ENCODE peak calls at places on chromosomes 4 and X, in ten cellular contexts. S is Caco-2; F is GM10248; T is upper lobe of right lung; C is left lung; E is right lobe of liver; A is glutamatergic neuron; Z is CD8-positive, alpha-beta T cell; J is lower lobe of right lung; X is choroid plexus epithelial cell. K is an unnamed sample.

GRCh38 chr4:122652379-122652778 is 31.5 kb upstream of the IL21 start:
- DNase-seq in S (no peak), F (peak; percentile 35), T (no peak), C (no peak), E (no peak), A (no peak), Z (peak; percentile 36), J (no peak), X (peak; percentile 91), K (peak; percentile 31)

GRCh38 chrX:11137543-11138139 is 26.5 kb downstream of the HCCS start:
- DNase-seq in S (no peak), F (peak; percentile 20), T (no peak), C (no peak), E (no peak), A (no peak), Z (no peak), J (no peak), X (peak; percentile 60), K (peak; percentile 30)

GRCh38 chr4:184097240-184097619 is 120.4 kb downstream of the ENPP6 start:
- DNase-seq in S (no peak), F (peak; percentile 48), T (peak; percentile 76), C (peak; percentile 49), E (peak; percentile 55), A (no peak), Z (no peak), J (peak; percentile 70), X (no peak), K (peak; percentile 28)

GRCh38 chr4:66572949-66573348 is 902.7 kb upstream of the EPHA5 start:
- DNase-seq in S (no peak), F (no peak), T (no peak), C (no peak), E (no peak), A (no peak), Z (no peak), J (no peak), X (peak; percentile 82), K (no peak)

GRCh38 chrX:108000751-108001150 is 18.6 kb upstream of the TEX13B start:
- DNase-seq in S (no peak), F (no peak), T (no peak), C (no peak), E (no peak), A (no peak), Z (no peak), J (no peak), X (peak; percentile 11), K (no peak)

GRCh38 chr4:19711871-19712270 is 539.8 kb upstream of the SLIT2 start:
- DNase-seq in S (no peak), F (no peak), T (no peak), C (no peak), E (no peak), A (no peak), Z (no peak), J (no peak), X (peak; percentile 61), K (no peak)

GRCh38 chrX:28498658-28499057 is 88.6 kb upstream of the IL1RAPL1 start:
- DNase-seq in S (no peak), F (no peak), T (no peak), C (no peak), E (no peak), A (no peak), Z (no peak), J (no peak), X (peak; percentile 3), K (no peak)

GRCh38 chr4:148426643-148427042 is 15.6 kb downstream of the NR3C2 start:
- DNase-seq in S (no peak), F (no peak), T (no peak), C (no peak), E (no peak), A (no peak), Z (no peak), J (no peak), X (no peak), K (no peak)

GRCh38 chr4:90760059-90760458 is 632.9 kb downstream of the CCSER1 start:
- DNase-seq in S (no peak), F (no peak), T (no peak), C (no peak), E (no peak), A (no peak), Z (no peak), J (no peak), X (no peak), K (no peak)

GRCh38 chr4:5751073-5751917 is 40.3 kb downstream of the EVC start:
- DNase-seq in S (no peak), F (no peak), T (peak; percentile 46), C (no peak), E (no peak), A (no peak), Z (no peak), J (no peak), X (peak; percentile 94), K (no peak)

DNA sequence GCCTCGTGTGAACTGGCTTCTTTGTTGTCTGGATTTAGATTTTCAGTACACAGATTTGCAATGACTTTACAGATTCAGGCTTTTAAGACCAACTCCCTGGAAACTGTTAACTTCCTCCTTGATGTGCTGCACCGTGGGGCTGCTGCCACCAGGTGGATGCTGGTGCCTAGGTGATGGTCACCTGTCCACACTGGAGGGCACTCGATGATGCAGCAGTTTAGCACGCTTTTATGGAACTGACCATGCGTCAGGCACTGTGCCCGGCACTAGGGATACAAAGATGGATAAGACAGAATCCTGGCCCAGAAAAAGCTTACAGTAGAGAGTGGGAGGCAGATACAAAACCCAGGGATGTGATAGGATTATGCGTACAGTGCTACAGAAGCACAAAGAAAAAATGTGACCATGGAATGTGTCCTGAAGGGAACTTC is 180.7 kb downstream of the CEP135 start:
- DNase-seq in S (peak; percentile 72), F (no peak), T (peak; percentile 75), C (no peak), E (no peak), A (no peak), Z (no peak), J (peak; percentile 55), X (no peak), K (peak; percentile 5)
- TF ChIP-seq CTCF in S (peak; percentile 88), F (peak; percentile 27), T (peak; percentile 29), C (no peak), E (peak; percentile 31), A (peak; percentile 23), Z (no peak), J (peak; percentile 18), X (peak; percentile 33), K (no peak)

GRCh38 chrX:153372949-153373348 is 28.2 kb downstream of the PNMA6E start:
- DNase-seq in S (no peak), F (no peak), T (no peak), C (no peak), E (no peak), A (no peak), Z (no peak), J (no peak), X (no peak), K (no peak)

GRCh38 chrX:153377727-153378126 is 23.4 kb downstream of the PNMA6E start:
- DNase-seq in S (no peak), F (no peak), T (no peak), C (no peak), E (no peak), A (no peak), Z (no peak), J (no peak), X (no peak), K (no peak)

GRCh38 chrX:153375571-153375970 is 25.6 kb downstream of the PNMA6E start:
- DNase-seq in S (no peak), F (no peak), T (no peak), C (no peak), E (peak; percentile 47), A (no peak), Z (no peak), J (no peak), X (no peak), K (no peak)

GRCh38 chrX:153371256-153371655 is 29.9 kb downstream of the PNMA6E start:
- DNase-seq in S (no peak), F (no peak), T (no peak), C (no peak), E (no peak), A (no peak), Z (no peak), J (no peak), X (peak; percentile 47), K (no peak)

DNA sequence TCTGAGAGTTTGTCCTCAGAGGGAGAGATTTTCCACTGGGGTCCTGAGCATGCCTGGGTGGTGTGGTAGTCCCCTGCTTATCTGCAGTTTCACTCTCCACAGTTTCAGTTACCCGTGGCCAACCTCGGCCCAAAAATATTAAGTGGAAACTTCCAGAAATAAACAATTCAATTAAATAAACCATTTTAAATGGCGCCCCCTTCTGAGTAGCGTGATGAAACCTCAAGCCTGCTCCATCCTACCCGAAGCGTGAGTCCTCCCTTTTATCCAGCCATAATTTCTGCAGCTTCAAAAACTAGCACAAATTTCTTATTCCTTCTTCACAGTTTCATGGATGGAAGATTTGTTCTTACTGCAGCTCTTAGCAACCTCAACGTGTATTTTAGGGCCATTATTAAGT is 26.7 kb downstream of the PNMA6E start:
- DNase-seq in S (no peak), F (no peak), T (no peak), C (no peak), E (no peak), A (no peak), Z (no peak), J (no peak), X (peak; percentile 11), K (no peak)
- TF ChIP-seq CTCF in S (no peak), F (no peak), T (no peak), C (no peak), E (no peak), A (no peak), Z (no peak), J (no peak), X (peak; percentile 39), K (no peak)

GRCh38 chr4:128823025-128823661 is 13.6 kb downstream of the JADE1 start:
- DNase-seq in S (no peak), F (no peak), T (no peak), C (no peak), E (no peak), A (no peak), Z (no peak), J (no peak), X (peak; percentile 81), K (no peak)
- TF ChIP-seq CTCF in S (no peak), F (no peak), T (no peak), C (no peak), E (no peak), A (no peak), Z (no peak), J (no peak), X (no peak), K (no peak)

DNA sequence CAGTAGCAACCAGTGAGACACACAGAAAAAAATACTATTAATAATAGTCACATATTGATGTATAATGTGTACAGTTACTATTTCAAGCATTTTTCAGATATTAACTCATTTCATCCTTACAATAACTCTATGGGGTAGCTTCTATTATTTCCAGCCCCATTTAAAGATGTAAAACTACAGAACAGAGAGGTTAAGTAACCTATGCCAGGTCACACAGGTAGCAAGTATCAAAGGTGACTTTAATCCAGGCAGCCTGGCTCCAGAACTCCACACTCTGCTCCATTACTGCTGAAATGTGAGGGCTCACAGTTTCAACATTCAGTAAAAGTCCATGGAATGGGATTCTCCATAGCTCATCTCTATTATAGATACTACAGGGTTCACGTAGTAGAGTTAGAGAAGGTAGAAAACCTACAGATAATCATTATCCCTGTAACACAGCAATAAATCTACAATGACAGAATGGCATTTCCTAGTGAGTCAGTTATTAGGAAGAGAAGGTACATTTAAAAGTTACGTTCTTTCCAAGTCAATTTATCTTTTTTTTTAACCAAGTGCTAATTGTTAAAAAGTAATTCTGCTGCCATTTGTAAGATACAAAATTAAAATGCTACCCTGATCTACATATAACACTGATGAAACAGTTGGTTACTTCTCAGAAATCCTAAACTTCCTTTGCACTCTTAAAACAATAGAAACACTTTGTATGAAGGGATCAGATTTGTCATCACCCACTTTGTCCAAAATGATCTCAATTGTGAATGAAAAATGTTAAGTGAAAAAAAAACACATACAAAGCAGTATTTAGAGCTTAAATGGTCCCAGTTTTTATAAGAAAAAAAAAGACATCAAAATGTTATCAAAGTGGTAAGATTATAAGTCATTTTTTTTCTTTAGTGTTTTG is 18.7 kb downstream of the RELL1 start:
- DNase-seq in S (no peak), F (no peak), T (no peak), C (no peak), E (no peak), A (no peak), Z (no peak), J (no peak), X (no peak), K (no peak)
- TF ChIP-seq CTCF in S (no peak), F (no peak), T (no peak), C (no peak), E (no peak), A (no peak), Z (no peak), J (no peak), X (no peak), K (no peak)